ENCODE peak calls at places on chromosome 9, in ten cellular contexts. Q is Calu3, J is GM12865, X is AG04450, T is suprapubic skin, F is colonic mucosa, R is epithelial cell of proximal tubule, B is lung, W is fibroblast of lung, Y is progenitor cell of endocrine pancreas. O is an unnamed sample.

GRCh38 chr9:131942076-131942720 is 137.5 kb downstream of the MED27 start:
- DNase-seq in Q (no peak), J (no peak), X (no peak), T (no peak), F (no peak), R (no peak), B (no peak), W (no peak), Y (no peak), O (no peak)

GRCh38 chr9:84129529-84129928 is 148.9 kb downstream of the RMI1 start:
- DNase-seq in Q (no peak), J (no peak), X (no peak), T (no peak), F (no peak), R (no peak), B (no peak), W (no peak), Y (no peak), O (no peak)

GRCh38 chr9:29456940-29457339 is 1883.7 kb upstream of the C9orf72 start:
- DNase-seq in Q (no peak), J (no peak), X (no peak), T (no peak), F (no peak), R (no peak), B (no peak), W (peak), Y (no peak), O (no peak)

GRCh38 chr9:86341007-86341491 is 13.2 kb downstream of the TUT7 start:
- DNase-seq in Q (no peak), J (peak), X (no peak), T (no peak), F (no peak), R (no peak), B (no peak), W (peak), Y (no peak), O (no peak)

GRCh38 chr9:93536874-93537273 is 39.5 kb upstream of the PHF2 start:
- DNase-seq in Q (no peak), J (no peak), X (no peak), T (no peak), F (no peak), R (no peak), B (no peak), W (no peak), Y (no peak), O (no peak)

GRCh38 chr9:35834260-35835215 is 5.5 kb downstream of the TMEM8B start:
- DNase-seq in Q (no peak), J (peak), X (no peak), T (no peak), F (peak), R (no peak), B (no peak), W (no peak), Y (no peak), O (peak)

GRCh38 chr9:112711050-112711689 is 6.7 kb downstream of the INIP start:
- DNase-seq in Q (no peak), J (peak), X (no peak), T (no peak), F (no peak), R (no peak), B (no peak), W (peak), Y (no peak), O (no peak)

GRCh38 chr9:111928342-111928720 is 31.7 kb downstream of the UGCG start:
- DNase-seq in Q (no peak), J (no peak), X (no peak), T (no peak), F (no peak), R (peak), B (no peak), W (peak), Y (no peak), O (no peak)

GRCh38 chr9:77488439-77489126 is 159.5 kb downstream of the GNA14 start:
- DNase-seq in Q (no peak), J (peak), X (no peak), T (no peak), F (no peak), R (no peak), B (no peak), W (no peak), Y (no peak), O (no peak)

GRCh38 chr9:93531374-93531773 is 45.0 kb upstream of the PHF2 start:
- DNase-seq in Q (no peak), J (no peak), X (no peak), T (no peak), F (no peak), R (no peak), B (no peak), W (no peak), Y (no peak), O (no peak)

GRCh38 chr9:116701940-116702642 is 15.0 kb downstream of the TRIM32 start:
- DNase-seq in Q (no peak), J (no peak), X (no peak), T (no peak), F (no peak), R (no peak), B (no peak), W (no peak), Y (no peak), O (no peak)

GRCh38 chr9:101778332-101778731 is 39.9 kb upstream of the GRIN3A start:
- DNase-seq in Q (no peak), J (no peak), X (no peak), T (no peak), F (no peak), R (no peak), B (no peak), W (no peak), Y (no peak), O (no peak)

GRCh38 chr9:35790385-35791291 is 753 bp upstream of the NPR2 start:
- DNase-seq in Q (peak), J (peak), X (peak), T (peak), F (peak), R (no peak), B (peak), W (peak), Y (peak), O (no peak)

GRCh38 chr9:36928670-36929349 is 105.3 kb downstream of the PAX5 start:
- DNase-seq in Q (no peak), J (peak), X (no peak), T (peak), F (no peak), R (peak), B (no peak), W (peak), Y (no peak), O (no peak)

GRCh38 chr9:29209748-29210276 is 1636.5 kb upstream of the C9orf72 start:
- DNase-seq in Q (no peak), J (no peak), X (no peak), T (no peak), F (no peak), R (no peak), B (no peak), W (no peak), Y (no peak), O (no peak)

GRCh38 chr9:93663877-93664548 is 87.6 kb downstream of the PHF2 start:
- DNase-seq in Q (no peak), J (no peak), X (no peak), T (peak), F (no peak), R (no peak), B (no peak), W (no peak), Y (no peak), O (peak)

GRCh38 chr9:7996558-7996957 is 197.0 kb upstream of the DMAC1 start:
- DNase-seq in Q (no peak), J (no peak), X (no peak), T (no peak), F (no peak), R (no peak), B (no peak), W (no peak), Y (no peak), O (no peak)

GRCh38 chr9:7154003-7154619 is 396.3 kb downstream of the KDM4C start:
- DNase-seq in Q (no peak), J (no peak), X (no peak), T (no peak), F (no peak), R (no peak), B (no peak), W (no peak), Y (no peak), O (no peak)

GRCh38 chr9:130578865-130579737 is at the start of gene FUBP3:
- DNase-seq in Q (peak), J (peak), X (peak), T (peak), F (peak), R (no peak), B (peak), W (peak), Y (peak), O (peak)

GRCh38 chr9:130662927-130663257 is 1.5 kb upstream of the PRDM12 start:
- DNase-seq in Q (no peak), J (no peak), X (no peak), T (no peak), F (no peak), R (no peak), B (no peak), W (no peak), Y (no peak), O (no peak)

GRCh38 chr9:106286249-106286648 is 576.7 kb upstream of the ZNF462 start:
- DNase-seq in Q (peak), J (no peak), X (no peak), T (no peak), F (no peak), R (no peak), B (no peak), W (peak), Y (no peak), O (no peak)

GRCh38 chr9:88388886-88389617 is 808 bp downstream of the SPIN1 start:
- DNase-seq in Q (peak), J (peak), X (no peak), T (no peak), F (peak), R (no peak), B (peak), W (peak), Y (peak), O (no peak)

GRCh38 chr9:131254107-131254491 is 22.2 kb downstream of the FAM78A start:
- DNase-seq in Q (no peak), J (peak), X (no peak), T (no peak), F (no peak), R (no peak), B (no peak), W (no peak), Y (no peak), O (no peak)

GRCh38 chr9:126303488-126303887 is 23.1 kb upstream of the MVB12B start:
- DNase-seq in Q (no peak), J (peak), X (no peak), T (no peak), F (peak), R (no peak), B (no peak), W (no peak), Y (no peak), O (no peak)

GRCh38 chr9:114450833-114451706 is 54.2 kb downstream of the WHRN start:
- DNase-seq in Q (no peak), J (peak), X (no peak), T (no peak), F (no peak), R (no peak), B (no peak), W (no peak), Y (no peak), O (no peak)

GRCh38 chr9:114450181-114450580 is 55.1 kb downstream of the WHRN start:
- DNase-seq in Q (no peak), J (no peak), X (no peak), T (no peak), F (no peak), R (no peak), B (no peak), W (no peak), Y (no peak), O (no peak)

GRCh38 chr9:114449236-114449635 is 56.0 kb downstream of the WHRN start:
- DNase-seq in Q (no peak), J (no peak), X (no peak), T (no peak), F (no peak), R (no peak), B (no peak), W (no peak), Y (no peak), O (no peak)

GRCh38 chr9:114452219-114453169 is 52.8 kb downstream of the WHRN start:
- DNase-seq in Q (no peak), J (no peak), X (no peak), T (no peak), F (peak), R (no peak), B (no peak), W (no peak), Y (no peak), O (no peak)

GRCh38 chr9:114451707-114452031 is 53.6 kb downstream of the WHRN start:
- DNase-seq in Q (no peak), J (no peak), X (no peak), T (no peak), F (no peak), R (no peak), B (no peak), W (no peak), Y (no peak), O (no peak)
- TF ChIP-seq CTCF in Q (no peak), J (no peak), X (no peak), T (no peak), F (no peak), R (no peak), B (no peak), W (no peak), Y (no peak), O (no peak)

DNA sequence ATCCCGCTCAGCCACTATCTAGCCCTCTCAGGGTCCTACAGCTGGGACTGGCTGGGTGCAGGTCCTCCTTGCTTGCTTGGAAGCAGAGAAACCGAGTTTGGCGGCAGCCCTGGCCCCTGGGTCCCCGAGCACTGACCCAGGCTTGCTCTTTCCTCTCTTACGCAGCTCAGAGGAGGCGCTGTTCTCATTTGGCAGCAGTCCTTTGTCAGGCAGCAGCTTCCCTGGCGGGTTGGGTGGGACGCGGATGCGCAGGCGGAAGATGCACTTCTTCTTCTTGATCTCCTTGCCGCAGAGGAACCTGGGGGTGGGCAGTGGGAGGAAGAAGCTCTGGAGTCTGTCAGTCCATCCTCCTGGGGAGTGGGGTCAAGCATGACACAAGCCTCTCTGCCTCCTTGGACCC is 14.5 kb downstream of the PHF19 start:
- DNase-seq in Q (no peak), J (no peak), X (no peak), T (no peak), F (no peak), R (no peak), B (no peak), W (no peak), Y (no peak), O (no peak)
- TF ChIP-seq CTCF in Q (no peak), J (no peak), X (no peak), T (no peak), F (no peak), R (no peak), B (no peak), W (no peak), Y (no peak), O (no peak)

GRCh38 chr9:109751253-109751652 is 28.7 kb upstream of the PALM2AKAP2 start:
- DNase-seq in Q (peak), J (no peak), X (peak), T (no peak), F (no peak), R (no peak), B (no peak), W (peak), Y (no peak), O (no peak)
- TF ChIP-seq CTCF in Q (no peak), J (no peak), X (peak), T (no peak), F (no peak), R (no peak), B (no peak), W (no peak), Y (no peak), O (peak)

DNA sequence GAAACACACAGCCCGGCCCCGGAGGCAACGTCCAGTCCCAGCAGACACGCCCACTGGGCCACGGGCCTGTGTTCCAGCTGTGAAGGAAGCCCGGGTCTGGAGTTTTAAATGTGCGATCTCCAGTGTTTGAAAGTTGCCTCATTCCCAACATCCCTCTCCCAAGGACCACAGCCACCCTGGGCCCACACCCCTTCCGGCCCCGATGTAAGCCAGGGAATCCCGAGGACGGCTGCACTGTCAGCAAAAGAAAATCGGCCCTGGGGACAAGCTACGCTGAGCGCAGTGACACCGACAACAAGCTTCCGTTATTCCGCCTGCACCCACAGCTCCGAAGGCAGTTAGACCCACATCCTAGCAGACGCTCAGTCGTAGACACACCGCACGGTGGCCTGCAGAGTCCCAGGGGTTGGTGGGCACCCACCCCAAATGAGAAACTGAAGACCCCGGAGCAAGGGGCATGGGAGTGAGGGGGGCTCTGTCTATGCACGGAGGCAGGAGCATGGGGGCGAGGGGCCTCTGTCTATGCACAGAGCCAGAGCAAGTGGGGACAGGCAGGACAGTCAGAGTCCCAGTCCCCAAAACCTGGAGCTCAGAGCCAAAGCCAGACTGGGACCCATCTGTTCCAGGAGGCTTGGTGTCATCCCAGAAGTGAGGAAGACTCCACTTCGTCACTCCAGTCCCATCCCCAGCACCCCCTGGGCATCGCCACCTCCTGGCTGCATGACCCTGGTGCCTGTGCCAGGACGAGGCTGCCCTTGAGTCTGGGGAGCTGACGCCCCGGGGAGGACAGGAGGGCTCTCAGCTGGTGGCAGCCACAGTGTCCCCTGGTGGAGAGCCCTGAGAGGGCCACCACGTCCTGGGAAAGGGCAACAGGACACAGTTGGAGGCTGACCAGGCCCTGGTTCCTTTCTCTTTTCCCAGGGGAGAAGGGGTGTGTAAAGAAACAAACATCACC is 23.4 kb downstream of the GLT6D1 start:
- DNase-seq in Q (peak), J (no peak), X (no peak), T (no peak), F (no peak), R (no peak), B (peak), W (no peak), Y (no peak), O (peak)
- TF ChIP-seq CTCF in Q (no peak), J (no peak), X (no peak), T (no peak), F (no peak), R (no peak), B (no peak), W (no peak), Y (peak), O (no peak)

DNA sequence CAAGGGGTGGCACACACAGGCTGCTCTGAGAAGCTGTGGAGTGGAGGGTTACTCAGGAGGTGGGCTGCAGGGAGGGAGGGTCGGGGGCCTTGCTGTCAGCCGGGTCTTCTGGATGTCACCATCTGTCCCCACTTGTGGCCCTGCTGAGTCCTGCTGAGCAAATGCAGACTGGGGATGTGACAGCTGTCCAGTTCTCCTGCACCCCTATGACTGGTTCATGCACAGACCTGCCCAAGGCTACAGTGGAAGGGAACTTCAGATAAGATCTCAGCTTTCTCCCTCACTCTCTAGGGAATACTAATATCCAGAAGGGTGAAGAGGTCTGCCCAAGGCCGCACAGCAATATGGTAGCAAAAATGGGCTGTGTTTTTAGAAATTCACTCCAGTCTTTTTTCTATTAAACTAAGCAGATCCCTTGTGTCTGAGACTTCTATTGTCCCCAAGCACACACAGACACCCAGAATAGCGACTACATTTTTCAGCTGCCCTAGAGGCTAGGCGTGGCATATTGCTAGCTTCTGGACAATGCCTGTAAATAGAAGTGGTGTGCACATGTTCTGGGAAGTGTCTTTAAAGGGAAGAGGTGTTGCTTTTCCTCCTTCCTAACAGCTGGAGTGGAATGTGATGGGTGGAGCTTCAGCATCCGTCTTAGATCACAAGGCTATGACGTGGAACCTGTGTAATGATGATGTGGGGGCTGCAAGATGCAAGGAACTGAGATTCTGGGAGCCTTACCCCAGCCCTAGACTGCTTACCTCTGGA is 51.1 kb upstream of the TBC1D2 start:
- DNase-seq in Q (no peak), J (no peak), X (no peak), T (no peak), F (no peak), R (no peak), B (no peak), W (no peak), Y (no peak), O (no peak)
- TF ChIP-seq CTCF in Q (no peak), J (no peak), X (no peak), T (no peak), F (no peak), R (no peak), B (no peak), W (no peak), Y (no peak), O (no peak)

DNA sequence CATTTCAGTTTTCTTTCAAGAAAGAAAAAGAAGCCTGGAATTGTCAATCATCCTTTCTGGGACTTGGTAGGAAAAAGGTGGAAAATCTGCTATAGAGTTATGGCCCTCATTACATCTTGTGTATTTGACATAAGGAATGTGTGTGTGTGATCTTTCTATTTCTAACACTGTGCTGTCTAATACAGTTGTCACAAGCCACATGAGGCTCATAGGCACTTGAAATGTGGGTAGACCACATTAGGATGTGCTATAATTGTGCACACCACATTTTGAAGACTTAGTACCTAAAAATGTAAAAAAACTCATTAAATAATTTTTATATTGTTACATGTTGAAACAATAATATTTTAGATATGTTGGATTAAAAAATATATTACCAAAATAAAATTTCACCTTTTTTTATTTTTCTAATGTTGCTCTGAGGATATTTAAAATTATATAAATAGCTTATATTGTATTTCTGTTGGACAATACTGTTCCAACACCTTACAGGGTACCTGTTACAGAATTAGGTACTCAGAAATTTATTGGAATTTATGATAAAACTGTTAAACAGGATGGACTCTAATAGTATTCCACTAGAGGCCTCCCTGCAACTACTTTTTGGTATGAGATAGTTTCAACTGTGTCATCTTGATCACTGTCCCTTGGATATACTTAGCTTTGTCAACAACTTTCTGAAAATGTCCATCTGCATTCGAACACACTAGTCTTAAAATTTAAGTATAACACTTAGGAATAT is 18.4 kb downstream of the MSANTD3 start:
- DNase-seq in Q (no peak), J (no peak), X (no peak), T (no peak), F (no peak), R (no peak), B (no peak), W (no peak), Y (no peak), O (no peak)
- TF ChIP-seq CTCF in Q (no peak), J (no peak), X (no peak), T (no peak), F (no peak), R (no peak), B (no peak), W (no peak), Y (no peak), O (no peak)

O was measured in chondrocyte.